ENCODE peak calls at places on chromosome 22, in five cellular contexts. T, D, Z, X and V are unnamed samples. For H3K9me3 and H3K4me1, the result is how much of the 10 kb centered on the place peaks cover.

GRCh38 chr22:28976588-28976987 is 85.0 kb downstream of the C22orf31 start:
- DNase-seq in T (no peak), X (no peak), D (no peak), Z (no peak), V (no peak)

GRCh38 chr22:27820896-27821866 is 19.6 kb upstream of the MN1 start:
- DNase-seq in T (no peak), X (no peak), Z (no peak), D (no peak), V (no peak)

GRCh38 chr22:24594569-24595120 is 1.8 kb upstream of the LRRC75B start:
- DNase-seq in Z (no peak), D (no peak), T (no peak), X (no peak), V (no peak)

GRCh38 chr22:20750461-20751184 is 23.3 kb upstream of the SERPIND1 start:
- DNase-seq in T (peak), Z (no peak), X (peak), D (peak), V (peak)

GRCh38 chr22:44753189-44754042 is 1.0 kb downstream of the ARHGAP8 start:
- DNase-seq in Z (no peak), D (no peak), T (no peak), X (no peak), V (no peak)

GRCh38 chr22:30574095-30574981 is at the start of gene GAL3ST1:
- DNase-seq in T (no peak), Z (peak), D (peak), X (peak), V (no peak)

GRCh38 chr22:17120711-17121234 is 387 bp downstream of the TMEM121B start:
- DNase-seq in X (no peak), T (no peak), Z (no peak), D (peak), V (no peak)

GRCh38 chr22:25112538-25113253 is 87.0 kb upstream of the CRYBB3 start:
- DNase-seq in T (no peak), X (no peak), Z (no peak), D (peak), V (no peak)

GRCh38 chr22:33706100-33706499 is 214.2 kb downstream of the LARGE1 start:
- DNase-seq in T (no peak), D (no peak), Z (peak), X (no peak), V (no peak)

GRCh38 chr22:24102366-24103200 is 78.7 kb upstream of the SUSD2 start:
- DNase-seq in X (no peak), Z (no peak), T (peak), D (no peak), V (no peak)

GRCh38 chr22:26672060-26672471 is 14.7 kb downstream of the MIAT start:
- DNase-seq in Z (no peak), D (no peak), X (no peak), T (no peak), V (no peak)

GRCh38 chr22:26667140-26667539 is 9.8 kb downstream of the MIAT start:
- DNase-seq in T (no peak), D (no peak), X (no peak), Z (no peak), V (no peak)

GRCh38 chr22:26671317-26672059 is 14.1 kb downstream of the MIAT start:
- DNase-seq in X (no peak), Z (no peak), T (peak), D (peak), V (no peak)

GRCh38 chr22:26670459-26670858 is 13.1 kb downstream of the MIAT start:
- DNase-seq in T (no peak), D (no peak), Z (no peak), X (no peak), V (no peak)

DNA sequence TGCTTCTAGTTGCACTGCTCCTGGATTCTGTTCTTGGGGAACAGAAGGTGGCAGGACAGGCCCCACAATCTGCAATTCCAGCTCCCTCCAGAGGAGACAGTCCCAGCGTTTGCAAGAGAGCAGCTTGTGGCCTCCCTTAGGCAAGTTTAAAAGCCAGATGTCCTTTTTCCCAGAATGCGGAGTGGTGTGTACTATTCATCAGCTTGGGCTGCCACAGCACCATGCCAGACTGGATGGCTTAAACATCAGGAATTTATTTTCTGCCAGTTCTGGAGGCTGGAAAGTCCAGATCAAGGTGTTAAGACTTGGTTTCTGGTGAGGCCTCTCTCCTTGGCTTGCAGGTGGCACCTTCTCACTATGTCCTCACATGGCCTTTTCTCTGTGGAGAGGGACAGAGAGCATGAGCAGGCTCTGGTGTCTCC is 11.7 kb downstream of the MIAT start:
- DNase-seq in D (no peak), T (no peak), Z (peak), X (no peak), V (no peak)
- TF ChIP-seq CTCF in D (peak), T (no peak), Z (peak), X (peak), V (peak)

DNA sequence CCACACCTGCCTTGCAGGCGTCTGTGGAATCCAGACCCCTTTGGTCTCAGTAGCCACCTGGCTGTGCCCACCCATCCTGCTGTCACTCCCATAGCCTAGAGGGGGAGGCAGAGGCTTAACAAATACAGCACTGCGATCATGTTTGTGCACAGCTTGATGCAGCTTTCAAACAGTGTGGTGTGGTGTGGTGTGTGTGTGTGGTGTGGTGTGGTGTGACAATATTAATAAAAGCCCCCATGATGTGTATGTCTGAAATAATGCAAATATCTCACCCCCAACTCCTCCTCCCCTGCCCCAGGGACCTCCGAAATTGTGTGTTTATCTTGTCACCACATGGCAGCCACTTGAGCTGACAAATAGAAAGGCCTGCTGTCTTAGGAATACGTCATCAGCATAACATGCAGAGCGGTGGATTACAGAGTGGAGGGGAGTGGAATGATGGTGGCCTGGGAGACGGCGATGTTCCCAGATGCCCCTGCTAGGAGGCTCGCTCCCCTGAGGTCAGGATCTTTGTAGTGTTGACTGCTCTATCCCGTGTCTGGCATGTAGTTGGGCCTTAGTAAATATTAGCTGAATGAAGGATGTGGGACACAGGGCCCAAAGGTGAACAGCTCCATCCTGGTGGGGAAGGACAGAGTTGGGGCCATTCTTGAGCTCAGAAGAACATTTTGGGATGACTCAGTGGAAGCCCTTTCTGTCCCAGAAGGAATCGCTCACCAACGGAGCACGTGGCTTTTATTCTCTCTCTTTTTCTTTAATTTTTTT is 2.8 kb downstream of the PDXP start:
- DNase-seq in X (no peak), T (peak), D (no peak), Z (no peak), V (no peak)
- H3K9me3 ChIP-seq in X (under half), T (under half), D (under half), Z (under half), V (under half)

GRCh38 chr22:40183029-40183581 is 5.4 kb downstream of the TNRC6B start:
- DNase-seq in Z (no peak), D (no peak), X (no peak), T (no peak), V (no peak)

GRCh38 chr22:40189979-40190378 is 12.3 kb downstream of the TNRC6B start:
- DNase-seq in Z (no peak), T (no peak), X (no peak), D (no peak), V (no peak)

GRCh38 chr22:40190501-40190900 is 12.8 kb downstream of the TNRC6B start:
- DNase-seq in X (no peak), Z (no peak), D (no peak), T (no peak), V (no peak)

GRCh38 chr22:40182231-40182835 is 4.6 kb downstream of the TNRC6B start:
- DNase-seq in X (no peak), T (no peak), Z (no peak), D (no peak), V (no peak)

DNA sequence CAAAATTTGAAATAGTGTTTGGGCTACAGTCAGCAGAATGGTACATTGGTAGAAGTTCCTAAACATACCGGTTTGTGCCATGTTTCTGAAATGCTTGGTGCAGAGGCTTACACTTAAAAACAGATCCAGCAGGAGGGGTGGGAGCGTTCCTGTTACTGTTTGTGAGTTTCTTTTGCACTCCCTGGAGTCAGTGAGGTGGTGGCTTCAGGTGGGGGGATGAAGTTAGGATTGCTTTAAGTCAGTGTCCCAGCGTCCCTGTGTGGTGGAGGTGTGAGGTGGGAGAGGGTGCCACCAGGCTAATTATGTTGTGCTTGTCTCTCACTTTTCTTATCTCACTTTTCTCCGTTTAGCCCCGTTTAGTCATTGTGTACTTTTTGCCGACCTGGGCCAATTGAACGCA is 9.7 kb downstream of the TNRC6B start:
- DNase-seq in Z (no peak), X (no peak), D (no peak), T (no peak), V (no peak)
- H3K4me1 ChIP-seq in Z (under half), X (under half), D (half or more), T (under half), V (under half)

GRCh38 chr22:26797910-26798309 is 140.5 kb downstream of the MIAT start:
- DNase-seq in T (no peak), D (no peak), X (peak), Z (peak), V (no peak)
- TF ChIP-seq CTCF in T (no peak), D (no peak), X (peak), Z (peak), V (no peak)

GRCh38 chr22:47006869-47007268 is 244.4 kb downstream of the TBC1D22A start:
- DNase-seq in X (no peak), T (no peak), Z (no peak), D (no peak), V (no peak)

GRCh38 chr22:47008208-47008885 is 245.9 kb downstream of the TBC1D22A start:
- DNase-seq in X (no peak), Z (no peak), T (no peak), D (no peak), V (no peak)

GRCh38 chr22:47006433-47006832 is 244.0 kb downstream of the TBC1D22A start:
- DNase-seq in D (no peak), X (no peak), T (no peak), Z (no peak), V (no peak)

GRCh38 chr22:47007496-47007895 is 245.0 kb downstream of the TBC1D22A start:
- DNase-seq in D (no peak), Z (no peak), T (no peak), X (no peak), V (no peak)

DNA sequence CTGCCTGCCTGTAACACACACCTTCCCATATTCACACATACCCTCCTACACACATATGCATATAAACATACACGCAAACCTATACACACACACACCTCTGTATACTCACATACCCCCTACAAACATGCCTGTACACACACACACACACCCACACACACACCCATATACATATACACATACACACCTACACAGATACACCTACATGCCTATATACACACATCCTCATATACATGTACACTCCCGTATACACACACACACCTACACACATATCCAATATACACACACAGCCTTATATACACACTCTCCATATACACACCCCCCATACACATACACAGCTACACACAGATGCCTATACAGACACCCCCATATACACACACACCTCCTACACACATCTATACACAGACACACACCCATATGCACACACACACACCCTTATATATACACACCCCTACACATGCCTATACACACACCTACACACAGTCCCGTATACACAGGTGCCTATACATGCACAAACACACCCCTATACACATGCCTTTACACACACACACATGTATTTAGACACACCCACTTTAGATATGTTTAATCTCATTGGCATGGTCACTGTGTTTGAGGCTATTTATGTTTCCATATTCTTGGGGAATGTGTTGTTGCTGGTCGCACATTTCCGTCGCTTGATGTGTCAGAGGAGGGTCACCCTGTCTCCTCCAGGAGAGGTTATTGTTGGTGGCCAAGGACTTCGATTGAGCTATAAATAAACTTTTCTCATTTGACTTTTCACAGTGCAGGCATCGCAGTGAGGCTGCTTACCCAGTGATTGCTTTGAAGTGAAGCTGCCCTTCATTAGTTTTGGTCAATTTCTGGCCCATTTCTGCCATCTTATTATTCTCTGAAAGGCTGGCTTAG is 243.3 kb downstream of the TBC1D22A start:
- DNase-seq in Z (no peak), D (no peak), T (no peak), X (no peak), V (no peak)
- H3K9me3 ChIP-seq in Z (under half), D (under half), T (under half), X (under half), V (under half)

DNA sequence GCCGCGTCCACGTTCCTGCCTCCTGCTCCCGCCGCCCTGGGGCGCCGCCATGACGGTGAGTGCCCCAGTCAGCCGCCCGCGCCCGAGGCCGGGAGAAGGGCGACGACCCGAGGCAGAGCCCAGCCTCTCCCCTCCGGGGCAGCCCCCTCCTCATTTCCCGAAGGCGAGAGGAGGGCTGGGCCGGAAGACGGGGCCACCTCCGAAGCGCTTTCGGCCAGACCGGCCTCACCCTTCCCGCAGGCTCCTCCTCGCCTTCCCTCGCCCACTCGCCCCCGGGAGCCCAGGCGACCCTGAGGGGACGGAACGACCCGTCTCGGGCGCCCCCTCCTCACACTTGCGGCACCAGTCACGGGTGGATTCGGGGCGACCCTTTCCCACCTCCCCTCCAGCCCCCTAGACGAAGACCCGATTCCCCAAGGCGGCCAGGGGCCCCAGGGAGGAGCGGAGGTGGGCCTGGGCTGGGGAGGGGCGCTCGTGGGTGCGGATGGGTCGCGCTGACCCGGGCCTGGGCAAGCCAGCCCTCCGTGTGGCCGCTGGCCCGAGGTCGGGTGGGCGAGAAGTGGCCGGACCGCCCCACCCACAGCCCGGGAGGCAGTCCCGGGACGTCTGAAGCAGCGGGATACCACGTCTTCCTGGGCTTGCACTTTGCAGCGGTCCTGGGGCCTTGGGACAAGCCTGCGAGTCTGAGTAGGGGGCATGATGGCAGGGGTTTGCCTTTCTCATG is 49.7 kb downstream of the TRIOBP start:
- DNase-seq in Z (no peak), X (no peak), D (peak), T (no peak), V (no peak)
- H3K4me1 ChIP-seq in Z (under half), X (half or more), D (under half), T (under half), V (half or more)

GRCh38 chr22:19103881-19104821 is 18.1 kb downstream of the DGCR2 start:
- DNase-seq in D (peak), Z (no peak), T (no peak), X (no peak), V (no peak)

GRCh38 chr22:19105456-19105855 is 16.8 kb downstream of the DGCR2 start:
- DNase-seq in D (peak), Z (no peak), X (no peak), T (no peak), V (no peak)

GRCh38 chr22:19106886-19107729 is 15.1 kb downstream of the DGCR2 start:
- DNase-seq in D (no peak), T (no peak), X (no peak), Z (no peak), V (no peak)

GRCh38 chr22:19107730-19108074 is 14.5 kb downstream of the DGCR2 start:
- DNase-seq in D (no peak), T (no peak), Z (no peak), X (no peak), V (no peak)

GRCh38 chr22:19105867-19106802 is 16.1 kb downstream of the DGCR2 start:
- DNase-seq in Z (peak), X (peak), D (no peak), T (no peak), V (no peak)
- TF ChIP-seq CTCF in Z (peak), X (no peak), D (peak), T (no peak), V (no peak)

DNA sequence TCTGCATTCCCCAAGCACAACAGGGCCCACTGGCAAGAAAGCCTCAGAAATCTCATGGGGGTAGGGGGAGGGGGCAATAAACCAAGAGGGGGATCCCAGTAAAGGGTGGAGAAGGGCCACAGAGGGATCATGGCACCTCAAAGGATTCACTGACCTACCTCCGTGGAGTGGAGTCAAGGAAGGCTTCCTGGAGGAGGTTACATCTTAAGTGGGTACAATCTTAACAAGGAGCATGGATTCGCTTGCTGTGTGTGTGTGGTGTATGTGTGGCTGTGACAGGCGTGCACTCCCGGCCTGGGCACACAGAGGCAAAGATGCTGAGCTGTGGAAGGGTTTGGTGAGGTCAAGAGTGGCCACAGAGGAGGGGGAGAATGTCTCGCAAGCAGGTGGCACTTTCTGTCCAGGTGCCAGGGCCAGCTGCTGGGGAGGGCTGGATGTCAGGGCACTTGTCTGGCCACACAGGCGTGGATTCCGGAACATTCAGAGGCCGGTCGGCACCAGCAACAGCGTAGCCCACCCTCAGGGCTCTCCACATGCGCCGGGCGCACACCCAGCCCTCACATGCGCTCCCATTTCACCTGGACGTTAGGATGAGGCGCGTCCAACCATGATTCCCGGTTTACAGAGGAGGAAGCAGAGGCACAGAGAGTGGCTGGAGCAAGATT is 43.3 kb downstream of the WNT7B start:
- DNase-seq in D (no peak), T (no peak), Z (no peak), X (no peak), V (no peak)
- H3K9me3 ChIP-seq in D (under half), T (under half), Z (under half), X (under half), V (under half)